ENCODE peak calls at places on chromosomes 11 and 22, in seven cellular contexts. J is iPS DF 6.9; F is PC-9; O is psoas muscle; Y is neuronal stem cell; R is CD8-positive, alpha-beta memory T cell; P is hepatocyte. K is an unnamed sample.
A peak's percentile ranks its signal among the peaks of the same experiment; 100 is the strongest.

GRCh38 chr22:40199223-40199622 is 21.5 kb downstream of the TNRC6B start:
- DNase-seq in J (no peak), F (no peak), O (no peak), Y (no peak), R (no peak), P (no peak), K (no peak)

GRCh38 chr22:37205046-37205445 is 7.2 kb downstream of the SSTR3 start:
- DNase-seq in J (no peak), F (no peak), O (peak; percentile 18), Y (no peak), R (no peak), P (no peak), K (no peak)

GRCh38 chr11:65301491-65302329 is 13.0 kb upstream of the CDC42EP2 start:
- DNase-seq in J (no peak), F (no peak), O (peak; percentile 76), Y (no peak), R (no peak), P (peak; percentile 80), K (no peak)

GRCh38 chr11:68439355-68440065 is 21.0 kb upstream of the PPP6R3 start:
- DNase-seq in J (no peak), F (no peak), O (no peak), Y (no peak), R (no peak), P (no peak), K (no peak)

GRCh38 chr11:121894581-121894980 is 221.4 kb downstream of the BLID start:
- DNase-seq in J (no peak), F (no peak), O (no peak), Y (no peak), R (no peak), P (no peak), K (no peak)

GRCh38 chr11:61761440-61762163 is 9.2 kb downstream of the MYRF start:
- DNase-seq in J (no peak), F (no peak), O (no peak), Y (no peak), R (no peak), P (no peak), K (no peak)

GRCh38 chr11:127564803-127565202 is 564.2 kb upstream of the KIRREL3 start:
- DNase-seq in J (no peak), F (no peak), O (no peak), Y (no peak), R (no peak), P (no peak), K (no peak)

GRCh38 chr11:87266751-87267150 is 229.0 kb downstream of the TMEM135 start:
- DNase-seq in J (no peak), F (no peak), O (no peak), Y (no peak), R (no peak), P (no peak), K (no peak)

GRCh38 chr11:119369035-119369925 is 12.2 kb downstream of the USP2 start:
- DNase-seq in J (no peak), F (no peak), O (no peak), Y (no peak), R (no peak), P (peak; percentile 48), K (no peak)

GRCh38 chr11:6746086-6746618 is 25.6 kb downstream of the OR2AG2 start:
- DNase-seq in J (no peak), F (no peak), O (no peak), Y (no peak), R (peak; percentile 67), P (no peak), K (no peak)

GRCh38 chr11:100639140-100639539 is 47.9 kb upstream of the ARHGAP42 start:
- DNase-seq in J (no peak), F (no peak), O (no peak), Y (no peak), R (no peak), P (peak; percentile 44), K (no peak)

GRCh38 chr22:32142600-32142999 is 16.5 kb downstream of the C22orf42 start:
- DNase-seq in J (no peak), F (no peak), O (no peak), Y (no peak), R (no peak), P (no peak), K (no peak)

DNA sequence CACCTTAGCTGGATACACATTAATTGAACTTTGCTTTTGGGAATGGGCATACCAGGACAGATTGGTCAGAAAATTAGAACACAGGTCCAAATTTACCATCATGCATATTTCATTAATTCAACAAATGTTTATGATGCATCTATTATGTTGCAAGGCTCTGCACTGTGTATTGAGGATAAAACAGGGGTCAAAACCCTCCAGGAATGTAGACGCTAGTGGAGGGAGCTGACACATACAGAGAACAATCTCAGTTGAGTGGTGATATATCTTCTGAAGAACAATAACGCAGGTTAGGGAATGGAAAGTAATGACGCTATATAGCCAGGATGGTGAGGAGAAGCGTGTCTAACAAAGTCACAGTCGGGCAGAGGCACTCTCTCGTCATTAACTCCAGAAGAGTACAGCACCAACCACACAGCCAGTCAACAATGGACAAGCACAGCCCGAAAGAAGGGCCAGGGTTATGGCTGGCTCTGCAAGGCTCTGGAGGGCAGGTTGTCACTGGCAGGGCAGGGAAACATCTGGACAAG is 3.8 kb downstream of the FLI1 start:
- DNase-seq in J (no peak), F (no peak), O (no peak), Y (no peak), R (no peak), P (no peak), K (no peak)
- H3K4me1 ChIP-seq in J (no peaks in the 10 kb centered on the region), F (no peaks in the 10 kb centered on the region), O (peaks cover 5% of the 10 kb centered on the region), Y (peaks cover 4% of the 10 kb centered on the region), R (peaks cover 71% of the 10 kb centered on the region), P (peaks cover 7% of the 10 kb centered on the region), K (peaks cover 17% of the 10 kb centered on the region)

GRCh38 chr11:110525883-110526282 is 96.1 kb downstream of the FDX1 start:
- DNase-seq in J (no peak), F (peak; percentile 18), O (peak; percentile 70), Y (no peak), R (no peak), P (peak; percentile 16), K (no peak)
- H3K9me3 ChIP-seq in J (no peaks in the 10 kb centered on the region), F (no peaks in the 10 kb centered on the region), O (no peaks in the 10 kb centered on the region), Y (no peaks in the 10 kb centered on the region), R (no peaks in the 10 kb centered on the region), P (no peaks in the 10 kb centered on the region), K (no peaks in the 10 kb centered on the region)

GRCh38 chr22:46580940-46581579 is 39.1 kb upstream of the GRAMD4 start:
- DNase-seq in J (no peak), F (peak; percentile 39), O (peak; percentile 46), Y (no peak), R (no peak), P (peak; percentile 8), K (no peak)
- H3K4me3 ChIP-seq in J (no peak overlapping the region), F (no peak overlapping the region), O (no peak overlapping the region), Y (no peak overlapping the region), R (no peak overlapping the region), P (no peak overlapping the region), K (no peak overlapping the region)

GRCh38 chr11:33376331-33377099 is 119.3 kb downstream of the HIPK3 start:
- DNase-seq in J (no peak), F (no peak), O (no peak), Y (peak; percentile 11), R (no peak), P (peak; percentile 38), K (no peak)
- H3K4me1 ChIP-seq in J (no peaks in the 10 kb centered on the region), F (peaks cover 39% of the 10 kb centered on the region), O (no peaks in the 10 kb centered on the region), Y (no peaks in the 10 kb centered on the region), R (no peaks in the 10 kb centered on the region), P (peaks cover 3% of the 10 kb centered on the region), K (peaks cover 16% of the 10 kb centered on the region)

GRCh38 chr22:47228767-47229166 is 466.3 kb downstream of the TBC1D22A start:
- DNase-seq in J (no peak), F (no peak), O (no peak), Y (no peak), R (no peak), P (no peak), K (no peak)
- H3K9me3 ChIP-seq in J (peaks cover 20% of the 10 kb centered on the region), F (no peaks in the 10 kb centered on the region), O (peaks cover 10% of the 10 kb centered on the region), Y (peaks cover 5% of the 10 kb centered on the region), R (no peaks in the 10 kb centered on the region), P (no peaks in the 10 kb centered on the region), K (peaks cover 14% of the 10 kb centered on the region)

GRCh38 chr22:38751422-38752346 is 4.1 kb downstream of the SUN2 start:
- DNase-seq in J (no peak), F (peak; percentile 62), O (peak; percentile 89), Y (no peak), R (peak; percentile 91), P (no peak), K (peak; percentile 41)

GRCh38 chr22:38755911-38756532 is at the start of gene SUN2:
- DNase-seq in J (no peak), F (peak; percentile 71), O (peak; percentile 97), Y (peak; percentile 75), R (peak; percentile 95), P (peak; percentile 95), K (peak; percentile 38)

GRCh38 chr22:38754247-38755154 is 1.3 kb downstream of the SUN2 start:
- DNase-seq in J (no peak), F (peak; percentile 95), O (peak; percentile 83), Y (no peak), R (no peak), P (peak; percentile 70), K (peak; percentile 20)

GRCh38 chr22:38755155-38755910 is 465 bp downstream of the SUN2 start:
- DNase-seq in J (no peak), F (peak; percentile 85), O (peak; percentile 99), Y (peak; percentile 69), R (peak; percentile 66), P (peak; percentile 93), K (peak; percentile 37)

DNA sequence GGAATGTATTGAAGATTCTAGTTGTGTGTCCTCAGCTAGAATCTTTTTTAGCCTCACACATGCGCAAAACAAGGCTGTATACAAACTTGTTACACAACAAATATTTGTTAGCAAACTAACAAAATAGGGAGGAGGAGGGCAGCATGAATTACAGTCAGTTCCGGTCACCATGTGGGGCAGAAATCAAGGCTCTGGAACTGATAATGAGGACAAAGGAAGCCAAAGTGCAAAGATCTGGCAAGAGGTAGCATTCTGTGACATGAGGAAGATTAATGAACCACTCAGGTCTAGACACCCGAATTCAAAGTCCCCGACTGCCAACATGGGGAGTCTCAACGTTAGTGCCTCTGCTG is 1.9 kb downstream of the SUN2 start:
- DNase-seq in J (no peak), F (no peak), O (no peak), Y (no peak), R (no peak), P (peak; percentile 36), K (no peak)
- H3K4me3 ChIP-seq in J (no peak overlapping the region), F (peak overlapping the region; percentile 89), O (peak overlapping the region; percentile 77), Y (peak overlapping the region; percentile 66), R (peak overlapping the region; percentile 98), P (no peak overlapping the region), K (peak overlapping the region; percentile 69)

GRCh38 chr11:46351606-46352005 is 4.3 kb downstream of the DGKZ start:
- DNase-seq in J (no peak), F (no peak), O (no peak), Y (no peak), R (no peak), P (no peak), K (no peak)
- H3K4me1 ChIP-seq in J (peaks cover 12% of the 10 kb centered on the region), F (peaks cover 21% of the 10 kb centered on the region), O (peaks cover 33% of the 10 kb centered on the region), Y (peaks cover 27% of the 10 kb centered on the region), R (peaks cover 73% of the 10 kb centered on the region), P (peaks cover 14% of the 10 kb centered on the region), K (peaks cover 61% of the 10 kb centered on the region)